ENCODE peak calls at places on chromosome 20, in eight cellular contexts. R is IMR-90, C is upper lobe of right lung, Y is left lung, A is foreskin fibroblast, H is H9, B is left ventricle myocardium inferior, F is bronchial epithelial cell. W is an unnamed sample.

GRCh38 chr20:37649017-37649416 is 44.8 kb upstream of the CTNNBL1 start:
- DNase-seq in R (no peak), C (no peak), Y (no peak), A (peak; percentile 16), H (no peak), B (no peak), F (no peak), W (no peak)

GRCh38 chr20:44154521-44155001 is 32.4 kb downstream of the JPH2 start:
- DNase-seq in R (no peak), C (no peak), Y (no peak), A (peak; percentile 9), H (no peak), B (no peak), F (no peak), W (no peak)

GRCh38 chr20:6053776-6054688 is at the start of gene LRRN4:
- DNase-seq in R (peak; percentile 26), C (peak; percentile 69), Y (no peak), A (no peak), H (peak; percentile 79), B (no peak), F (peak; percentile 89), W (no peak)

GRCh38 chr20:60095456-60095855 is 137.2 kb downstream of the CDH26 start:
- DNase-seq in R (no peak), C (no peak), Y (no peak), A (no peak), H (no peak), B (no peak), F (no peak), W (no peak)

GRCh38 chr20:701401-702129 is 26.0 kb upstream of the SCRT2 start:
- DNase-seq in R (no peak), C (no peak), Y (no peak), A (no peak), H (no peak), B (peak; percentile 29), F (no peak), W (no peak)

GRCh38 chr20:49290608-49291191 is 12.8 kb upstream of the ZNFX1 start:
- DNase-seq in R (no peak), C (no peak), Y (no peak), A (no peak), H (no peak), B (no peak), F (no peak), W (no peak)

GRCh38 chr20:1033751-1034419 is 31.8 kb upstream of the RSPO4 start:
- DNase-seq in R (no peak), C (peak; percentile 75), Y (no peak), A (no peak), H (no peak), B (no peak), F (no peak), W (no peak)

GRCh38 chr20:50710492-50711063 is 19.2 kb upstream of the RIPOR3 start:
- DNase-seq in R (peak; percentile 45), C (no peak), Y (no peak), A (peak; percentile 82), H (no peak), B (no peak), F (peak; percentile 83), W (no peak)

GRCh38 chr20:44264287-44264686 is 17.2 kb downstream of the GDAP1L1 start:
- DNase-seq in R (no peak), C (peak; percentile 11), Y (no peak), A (no peak), H (no peak), B (no peak), F (no peak), W (no peak)

GRCh38 chr20:10618611-10619245 is 55.1 kb downstream of the JAG1 start:
- DNase-seq in R (no peak), C (no peak), Y (no peak), A (peak; percentile 57), H (no peak), B (no peak), F (peak; percentile 52), W (no peak)

GRCh38 chr20:4944518-4944917 is 56.8 kb downstream of the SLC23A2 start:
- DNase-seq in R (peak; percentile 35), C (no peak), Y (no peak), A (no peak), H (no peak), B (no peak), F (peak; percentile 34), W (no peak)

GRCh38 chr20:24813080-24813479 is 136.0 kb upstream of the CST7 start:
- DNase-seq in R (no peak), C (no peak), Y (no peak), A (no peak), H (no peak), B (no peak), F (no peak), W (no peak)

GRCh38 chr20:3011752-3012151 is 31.7 kb upstream of the GNRH2 start:
- DNase-seq in R (no peak), C (no peak), Y (no peak), A (no peak), H (no peak), B (no peak), F (no peak), W (no peak)

GRCh38 chr20:19096847-19097246 is 115.6 kb upstream of the SLC24A3 start:
- DNase-seq in R (no peak), C (no peak), Y (no peak), A (no peak), H (no peak), B (no peak), F (no peak), W (no peak)
- TF ChIP-seq CTCF in R (no peak), C (no peak), Y (no peak), A (no peak), H (no peak), B (no peak), F (no peak), W (no peak)

GRCh38 chr20:47854687-47855212 is 69.5 kb upstream of the SULF2 start:
- DNase-seq in R (peak; percentile 41), C (no peak), Y (no peak), A (peak; percentile 16), H (peak; percentile 82), B (no peak), F (peak; percentile 59), W (peak; percentile 70)
- TF ChIP-seq CTCF in R (peak; percentile 36), C (peak; percentile 17), Y (no peak), A (peak; percentile 35), H (peak; percentile 78), B (peak; percentile 47), F (peak; percentile 71), W (peak; percentile 41)

GRCh38 chr20:53033176-53033575 is 61.0 kb downstream of the TSHZ2 start:
- DNase-seq in R (no peak), C (no peak), Y (no peak), A (no peak), H (no peak), B (no peak), F (no peak), W (no peak)

GRCh38 chr20:53036992-53037391 is 64.8 kb downstream of the TSHZ2 start:
- DNase-seq in R (no peak), C (no peak), Y (no peak), A (no peak), H (no peak), B (no peak), F (no peak), W (no peak)

GRCh38 chr20:53037621-53038020 is 65.5 kb downstream of the TSHZ2 start:
- DNase-seq in R (no peak), C (no peak), Y (no peak), A (no peak), H (no peak), B (no peak), F (no peak), W (no peak)

GRCh38 chr20:53032021-53033001 is 60.2 kb downstream of the TSHZ2 start:
- DNase-seq in R (peak; percentile 25), C (no peak), Y (no peak), A (no peak), H (no peak), B (no peak), F (peak; percentile 85), W (no peak)

GRCh38 chr20:53034899-53035298 is 62.7 kb downstream of the TSHZ2 start:
- DNase-seq in R (no peak), C (no peak), Y (no peak), A (no peak), H (no peak), B (no peak), F (no peak), W (no peak)
- TF ChIP-seq CTCF in R (no peak), C (no peak), Y (no peak), A (no peak), H (no peak), B (no peak), F (no peak), W (no peak)

GRCh38 chr20:57670288-57671071 is 39.3 kb downstream of the PMEPA1 start:
- DNase-seq in R (no peak), C (no peak), Y (no peak), A (no peak), H (no peak), B (no peak), F (no peak), W (no peak)

GRCh38 chr20:57672953-57673575 is 36.8 kb downstream of the PMEPA1 start:
- DNase-seq in R (no peak), C (no peak), Y (no peak), A (no peak), H (no peak), B (no peak), F (no peak), W (no peak)

GRCh38 chr20:57671072-57671391 is 38.8 kb downstream of the PMEPA1 start:
- DNase-seq in R (no peak), C (no peak), Y (no peak), A (no peak), H (no peak), B (no peak), F (no peak), W (no peak)

GRCh38 chr20:57672164-57672563 is 37.7 kb downstream of the PMEPA1 start:
- DNase-seq in R (peak; percentile 10), C (peak; percentile 84), Y (peak; percentile 84), A (no peak), H (no peak), B (peak; percentile 74), F (no peak), W (no peak)

DNA sequence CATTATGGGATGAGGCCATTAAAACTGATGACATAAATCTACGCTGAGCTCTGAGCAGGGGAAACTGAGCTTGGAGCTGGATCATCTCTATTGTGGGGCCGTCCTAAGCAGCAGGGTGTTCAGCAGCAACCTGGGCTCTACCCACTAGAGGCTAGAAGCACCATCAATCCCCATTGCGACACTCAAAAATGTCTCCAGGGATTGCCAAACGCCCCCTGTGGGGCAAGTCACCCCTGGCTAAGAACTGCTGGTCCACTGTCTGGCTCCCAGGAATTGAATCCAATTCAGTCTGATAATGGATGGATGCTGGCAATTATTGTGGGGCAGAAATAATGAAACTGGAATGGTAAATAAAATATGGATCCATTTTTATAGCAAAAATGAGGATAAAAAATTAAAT is 38.2 kb downstream of the PMEPA1 start:
- DNase-seq in R (no peak), C (no peak), Y (no peak), A (no peak), H (no peak), B (no peak), F (no peak), W (no peak)
- TF ChIP-seq CTCF in R (no peak), C (peak; percentile 11), Y (no peak), A (no peak), H (peak; percentile 19), B (no peak), F (no peak), W (no peak)

W was measured in GM13976.